ENCODE peak calls at places on chromosomes 5 and 9, in four cellular contexts. F is heart left ventricle, V is Peyer's patch, L is cardiac muscle cell. Z is an unnamed sample. For H3K9me3, the result is how much of the 10 kb centered on the place peaks cover.

GRCh38 chr5:111735829-111736228 is 21.2 kb downstream of the NREP start:
- DNase-seq in F (peak), V (peak), L (peak), Z (peak)

GRCh38 chr5:86971034-86971511 is 296.6 kb upstream of the RASA1 start:
- DNase-seq in F (no peak), V (no peak), L (peak), Z (no peak)

GRCh38 chr9:36100532-36100931 is 36.0 kb upstream of the GLIPR2 start:
- DNase-seq in F (no peak), V (no peak), L (peak), Z (no peak)

GRCh38 chr5:170307575-170308465 is 10.2 kb upstream of the LCP2 start:
- DNase-seq in F (peak), V (peak), L (peak), Z (peak)

GRCh38 chr9:122954253-122954691 is 13.5 kb downstream of the RABGAP1 start:
- DNase-seq in F (no peak), V (no peak), L (peak), Z (no peak)

GRCh38 chr5:35799751-35800150 is 56.9 kb upstream of the IL7R start:
- DNase-seq in F (no peak), V (no peak), L (no peak), Z (no peak)

GRCh38 chr9:127311239-127311741 is 46.7 kb downstream of the GARNL3 start:
- DNase-seq in F (peak), V (peak), L (peak), Z (peak)

GRCh38 chr5:7330141-7330712 is 65.7 kb upstream of the ADCY2 start:
- DNase-seq in F (no peak), V (no peak), L (no peak), Z (no peak)

GRCh38 chr5:59722875-59723274 is 170.7 kb downstream of the PDE4D start:
- DNase-seq in F (no peak), V (no peak), L (no peak), Z (no peak)

GRCh38 chr9:134130503-134131375 is 5.1 kb upstream of the WDR5 start:
- DNase-seq in F (peak), V (no peak), L (peak), Z (peak)

GRCh38 chr5:149526855-149527590 is 24.2 kb downstream of the CSNK1A1 start:
- DNase-seq in F (no peak), V (no peak), L (peak), Z (no peak)

GRCh38 chr5:83564069-83564749 is 92.7 kb downstream of the VCAN start:
- DNase-seq in F (no peak), V (no peak), L (peak), Z (no peak)

GRCh38 chr9:118331622-118332045 is 627.4 kb downstream of the TLR4 start:
- DNase-seq in F (peak), V (no peak), L (peak), Z (no peak)

GRCh38 chr5:12392246-12392645 is 488.0 kb upstream of the CTNND2 start:
- DNase-seq in F (no peak), V (no peak), L (no peak), Z (no peak)

GRCh38 chr9:113886471-113886870 is 10.4 kb downstream of the ZNF618 start:
- DNase-seq in F (no peak), V (no peak), L (no peak), Z (no peak)

GRCh38 chr9:93453047-93453914 is at the start of gene FAM120AOS:
- DNase-seq in F (peak), V (peak), L (peak), Z (peak)

GRCh38 chr5:33423018-33423630 is 17.6 kb upstream of the TARS1 start:
- DNase-seq in F (no peak), V (no peak), L (peak), Z (no peak)

GRCh38 chr9:130110166-130110565 is 56.5 kb downstream of the GPR107 start:
- DNase-seq in F (no peak), V (no peak), L (no peak), Z (no peak)

GRCh38 chr5:123151227-123151951 is 62.3 kb downstream of the PRDM6 start:
- DNase-seq in F (no peak), V (no peak), L (no peak), Z (no peak)

GRCh38 chr5:64796301-64796700 is 27.6 kb downstream of the CWC27 start:
- DNase-seq in F (no peak), V (no peak), L (no peak), Z (no peak)

GRCh38 chr5:76479973-76480667 is 77.0 kb downstream of the IQGAP2 start:
- DNase-seq in F (no peak), V (peak), L (no peak), Z (no peak)

GRCh38 chr5:109866051-109866450 is 176.3 kb downstream of the MAN2A1 start:
- DNase-seq in F (no peak), V (no peak), L (peak), Z (no peak)

DNA sequence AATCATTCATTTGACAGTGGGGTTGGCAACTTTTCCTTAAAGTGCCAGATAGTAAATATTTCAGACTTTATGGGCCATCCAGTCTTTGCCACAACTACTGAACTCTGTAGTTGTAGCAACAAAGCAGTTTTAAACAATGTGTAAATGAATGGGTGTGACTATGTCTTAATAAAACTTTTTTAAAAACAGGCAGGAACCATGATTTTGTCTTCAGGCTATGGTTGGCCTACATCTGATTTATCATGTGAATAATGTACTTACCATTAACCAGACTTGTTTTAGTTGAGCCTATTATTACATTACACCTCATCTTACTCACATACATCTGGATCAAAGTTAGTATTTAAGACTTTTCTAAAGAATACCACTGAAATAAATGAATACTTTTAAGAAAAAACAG is 361.6 kb downstream of the GABRG2 start:
- DNase-seq in F (no peak), V (no peak), L (no peak), Z (no peak)
- H3K9me3 ChIP-seq in F (under half), V (under half), L (under half), Z (under half)

DNA sequence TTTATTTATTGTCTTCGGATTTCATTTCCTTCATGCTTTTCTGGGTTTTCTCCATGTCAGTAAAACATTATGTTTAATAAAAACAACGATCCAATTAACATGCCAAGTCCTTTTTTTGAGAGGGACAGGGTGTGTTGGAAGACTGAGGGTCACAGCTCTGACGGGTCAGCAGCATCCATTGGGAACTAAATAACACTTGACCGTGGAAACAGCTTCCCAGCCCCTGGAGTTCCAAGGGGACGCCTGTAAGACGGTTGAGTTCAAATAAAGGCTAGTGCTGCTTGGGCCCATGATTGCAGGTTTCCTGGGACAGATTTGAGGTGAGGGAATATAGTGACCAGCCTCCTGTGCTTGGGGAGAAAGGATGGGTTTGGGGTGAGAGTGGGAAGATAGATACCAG is 30.4 kb upstream of the NEURL1B start:
- DNase-seq in F (no peak), V (peak), L (no peak), Z (no peak)
- H3K9me3 ChIP-seq in F (under half), V (under half), L (under half), Z (under half)

GRCh38 chr9:21904371-21904770 is 89.8 kb downstream of the CDKN2A start:
- DNase-seq in F (no peak), V (no peak), L (no peak), Z (no peak)

GRCh38 chr9:21901538-21901937 is 92.7 kb downstream of the CDKN2A start:
- DNase-seq in F (no peak), V (no peak), L (no peak), Z (no peak)

GRCh38 chr9:21902112-21902511 is 92.1 kb downstream of the CDKN2A start:
- DNase-seq in F (no peak), V (no peak), L (no peak), Z (no peak)

GRCh38 chr9:21904776-21905175 is 89.4 kb downstream of the CDKN2A start:
- DNase-seq in F (no peak), V (no peak), L (no peak), Z (no peak)

GRCh38 chr9:21903380-21903965 is 90.7 kb downstream of the CDKN2A start:
- DNase-seq in F (no peak), V (no peak), L (no peak), Z (no peak)
- H3K9me3 ChIP-seq in F (half or more), V (under half), L (under half), Z (under half)

GRCh38 chr5:1453613-1454012 is 8.4 kb upstream of the SLC6A3 start:
- DNase-seq in F (no peak), V (no peak), L (no peak), Z (no peak)
- H3K9me3 ChIP-seq in F (under half), V (under half), L (under half), Z (under half)

GRCh38 chr5:28399211-28399610 is 1360.8 kb upstream of the CDH9 start:
- DNase-seq in F (no peak), V (no peak), L (no peak), Z (no peak)
- H3K9me3 ChIP-seq in F (under half), V (under half), L (under half), Z (under half)

GRCh38 chr9:96751815-96752214 is 26.1 kb downstream of the ZNF510 start:
- DNase-seq in F (no peak), V (no peak), L (no peak), Z (no peak)
- H3K9me3 ChIP-seq in F (half or more), V (under half), L (under half), Z (under half)

DNA sequence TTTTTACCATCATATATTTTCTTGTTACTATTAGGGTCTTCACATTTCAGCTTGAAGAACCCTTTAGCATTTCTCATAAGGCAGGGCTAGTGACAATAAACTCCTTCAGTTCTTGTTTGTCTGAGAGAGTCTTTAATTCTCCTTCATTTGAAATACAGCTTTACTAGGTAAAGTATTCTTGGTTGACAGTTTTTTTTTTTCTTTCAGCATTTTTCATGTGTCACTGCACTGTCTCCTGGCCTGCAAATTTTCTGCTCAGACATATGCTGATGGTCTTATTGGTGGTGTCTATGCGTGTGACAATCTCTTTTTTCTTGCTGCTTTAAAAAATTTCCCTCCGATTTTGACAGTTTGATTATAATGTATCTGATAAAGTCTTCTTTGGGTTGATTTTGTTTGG is 399.9 kb downstream of the SH3GL2 start:
- DNase-seq in F (no peak), V (no peak), L (no peak), Z (no peak)
- H3K9me3 ChIP-seq in F (under half), V (under half), L (under half), Z (under half)

GRCh38 chr5:178381206-178381605 is 148.6 kb upstream of the PHYKPL start:
- DNase-seq in F (no peak), V (no peak), L (no peak), Z (no peak)
- H3K9me3 ChIP-seq in F (under half), V (under half), L (under half), Z (under half)

Z was measured in lung.